ENCODE peak calls at places on chromosomes 7 and 10, in seven cellular contexts. M is AG08396, U is AG10803, B is cardiac muscle cell, L is brain pericyte, P is GM19239, W is cardiac fibroblast. Y is an unnamed sample.

GRCh38 chr7:82036146-82036886 is 266.5 kb upstream of the HGF start:
- DNase-seq in P (no peak), W (peak), M (peak), B (peak), U (peak), L (no peak), Y (no peak)

GRCh38 chr7:133023370-133024075 is 58.4 kb downstream of the CHCHD3 start:
- DNase-seq in W (peak), M (no peak), U (peak), P (no peak), B (peak), L (no peak), Y (peak)

GRCh38 chr10:49568235-49568634 is 29.3 kb upstream of the ERCC6 start:
- DNase-seq in P (no peak), M (no peak), B (peak), L (no peak), W (peak), U (peak), Y (no peak)

GRCh38 chr10:102814873-102815661 is 22.1 kb downstream of the CYP17A1 start:
- DNase-seq in U (peak), M (peak), B (peak), P (no peak), W (peak), L (peak), Y (no peak)

GRCh38 chr7:73718905-73719805 is at the start of gene STX1A:
- DNase-seq in M (peak), W (peak), P (peak), U (peak), L (no peak), B (peak), Y (no peak)

GRCh38 chr7:46864711-46865110 is 717.2 kb downstream of the TNS3 start:
- DNase-seq in M (no peak), U (no peak), W (no peak), P (no peak), B (no peak), L (no peak), Y (no peak)

GRCh38 chr7:69762821-69763352 is 164.6 kb downstream of the AUTS2 start:
- DNase-seq in U (no peak), B (no peak), P (no peak), L (no peak), M (no peak), W (no peak), Y (no peak)

GRCh38 chr7:27032843-27033242 is 63.0 kb downstream of the HOXA1 start:
- DNase-seq in L (no peak), U (peak), B (no peak), W (peak), P (no peak), M (no peak), Y (no peak)

GRCh38 chr7:16046045-16046444 is 359.6 kb upstream of the MEOX2 start:
- DNase-seq in B (peak), M (no peak), U (peak), W (no peak), P (no peak), L (no peak), Y (no peak)

GRCh38 chr10:58087896-58088295 is 179.8 kb downstream of the IPMK start:
- DNase-seq in W (no peak), B (no peak), P (no peak), L (no peak), U (no peak), M (no peak), Y (no peak)

GRCh38 chr10:44513592-44513991 is 128.7 kb upstream of the CXCL12 start:
- DNase-seq in M (no peak), L (no peak), W (peak), U (peak), B (peak), P (no peak), Y (no peak)

GRCh38 chr7:4683043-4683883 is 1.2 kb downstream of the FOXK1 start:
- DNase-seq in M (no peak), U (no peak), B (no peak), L (no peak), W (peak), P (no peak), Y (no peak)

GRCh38 chr7:13829914-13830603 is 159.4 kb downstream of the ETV1 start:
- DNase-seq in M (peak), L (peak), W (peak), U (peak), B (peak), P (no peak), Y (no peak)

GRCh38 chr7:133645870-133646492 is 393.1 kb downstream of the EXOC4 start:
- DNase-seq in M (no peak), U (peak), P (no peak), B (peak), W (peak), L (no peak), Y (no peak)

GRCh38 chr7:24419070-24419469 is 135.1 kb downstream of the NPY start:
- DNase-seq in L (no peak), M (no peak), B (peak), W (peak), U (peak), P (no peak), Y (no peak)

GRCh38 chr7:36273836-36274235 is 115.8 kb upstream of the ANLN start:
- DNase-seq in W (no peak), P (no peak), M (no peak), U (no peak), B (no peak), L (no peak), Y (no peak)

Y was measured in DMS 273 treated with DMSO at 0.1 percent for 48 hours.